ENCODE peak calls at places on chromosome 19, in five cellular contexts. K is nephron progenitor cell, R is RWPE1, Q is fibroblast of mammary gland, E is GM13976. O is an unnamed sample.
A peak's percentile ranks its signal among the peaks of the same experiment; 100 is the strongest.

GRCh38 chr19:12681074-12681987 is at the start of gene DHPS:
- DNase-seq in R (peak; percentile 96), E (peak; percentile 95), Q (peak; percentile 98), K (peak; percentile 88), O (peak; percentile 93)

GRCh38 chr19:42528354-42529247 is at the start of gene CEACAM1:
- DNase-seq in Q (no peak), E (peak; percentile 70), K (no peak), R (peak; percentile 70), O (peak; percentile 68)

GRCh38 chr19:32674153-32674958 is 624 bp downstream of the ANKRD27 start:
- DNase-seq in R (no peak), Q (no peak), E (no peak), K (peak; percentile 46), O (no peak)

GRCh38 chr19:10420444-10421239 is at the start of gene PDE4A:
- DNase-seq in Q (no peak), E (peak; percentile 69), R (no peak), K (peak; percentile 79), O (peak; percentile 58)

GRCh38 chr19:40229484-40229883 is 3.0 kb upstream of the CCNP start:
- DNase-seq in R (no peak), K (no peak), Q (peak; percentile 68), E (no peak), O (no peak)

GRCh38 chr19:19434483-19435045 is 29.1 kb downstream of the GATAD2A start:
- DNase-seq in K (no peak), E (no peak), Q (peak; percentile 80), R (no peak), O (no peak)

GRCh38 chr19:27393591-27393990 is 1819.4 kb downstream of the UQCRFS1 start:
- DNase-seq in Q (no peak), E (no peak), R (no peak), K (no peak), O (no peak)

GRCh38 chr19:47633996-47634395 is 25.1 kb downstream of the BICRA start:
- DNase-seq in K (no peak), E (no peak), R (no peak), Q (no peak), O (no peak)

GRCh38 chr19:2216361-2217225 is 19.5 kb downstream of the PLEKHJ1 start:
- DNase-seq in K (no peak), Q (no peak), R (no peak), E (no peak), O (no peak)

GRCh38 chr19:4362871-4363545 is 19.6 kb downstream of the MPND start:
- DNase-seq in Q (peak; percentile 16), R (no peak), E (peak; percentile 38), K (no peak), O (no peak)

GRCh38 chr19:10936661-10937084 is 8.1 kb downstream of the TIMM29 start:
- DNase-seq in E (peak; percentile 68), K (peak; percentile 57), R (peak; percentile 66), Q (peak; percentile 83), O (peak; percentile 68)

GRCh38 chr19:16076958-16077611 is 790 bp downstream of the TPM4 start:
- DNase-seq in E (no peak), K (peak; percentile 50), Q (no peak), R (no peak), O (no peak)

GRCh38 chr19:38221421-38221820 is 2.6 kb downstream of the DPF1 start:
- DNase-seq in R (no peak), Q (no peak), K (no peak), E (no peak), O (no peak)

GRCh38 chr19:8363803-8364771 is at the start of gene ANGPTL4:
- DNase-seq in Q (peak; percentile 81), R (peak; percentile 54), E (peak; percentile 78), K (peak; percentile 74), O (peak; percentile 62)

GRCh38 chr19:42316223-42317211 is 3.4 kb downstream of the TMEM145 start:
- DNase-seq in R (no peak), K (no peak), E (peak; percentile 82), Q (peak; percentile 35), O (peak; percentile 74)

GRCh38 chr19:13492128-13492527 is 14.2 kb downstream of the CACNA1A start:
- DNase-seq in K (no peak), Q (peak; percentile 69), R (no peak), E (no peak), O (no peak)

GRCh38 chr19:38666662-38667448 is 19.4 kb downstream of the ACTN4 start:
- DNase-seq in E (peak; percentile 76), K (no peak), Q (peak; percentile 84), R (no peak), O (peak; percentile 71)

GRCh38 chr19:45693168-45693788 is 812 bp downstream of the QPCTL start:
- DNase-seq in Q (peak; percentile 67), K (peak; percentile 88), R (peak; percentile 75), E (peak; percentile 82), O (peak; percentile 73)

GRCh38 chr19:16425993-16426392 is 45.8 kb downstream of the EPS15L1 start:
- DNase-seq in K (no peak), Q (no peak), E (no peak), R (no peak), O (no peak)

GRCh38 chr19:14542721-14543328 is 13.4 kb downstream of the TECR start:
- DNase-seq in Q (peak; percentile 65), K (no peak), E (peak; percentile 24), R (peak; percentile 81), O (no peak)

GRCh38 chr19:35592226-35592625 is 6.3 kb downstream of the PMIS2 start:
- DNase-seq in Q (peak; percentile 57), K (peak; percentile 18), E (peak; percentile 74), R (no peak), O (peak; percentile 66)

GRCh38 chr19:13965926-13966683 is 13.8 kb downstream of the DCAF15 start:
- DNase-seq in Q (no peak), E (no peak), K (no peak), R (no peak), O (no peak)

GRCh38 chr19:39792999-39793546 is 14.4 kb downstream of the LEUTX start:
- DNase-seq in Q (peak; percentile 80), R (peak; percentile 87), K (peak; percentile 84), E (peak; percentile 86), O (peak; percentile 84)

GRCh38 chr19:44891016-44891882 is at the start of gene TOMM40:
- DNase-seq in Q (no peak), E (peak; percentile 99), R (no peak), K (peak; percentile 100), O (no peak)

GRCh38 chr19:31340059-31341025 is 8.9 kb downstream of the TSHZ3 start:
- DNase-seq in K (no peak), Q (peak; percentile 94), R (no peak), E (no peak), O (no peak)

GRCh38 chr19:10517760-10518443 is 655 bp upstream of the S1PR5 start:
- DNase-seq in R (peak; percentile 70), E (peak; percentile 45), Q (no peak), K (peak; percentile 69), O (no peak)

GRCh38 chr19:38384209-38385027 is 3.4 kb downstream of the GGN start:
- DNase-seq in E (no peak), Q (no peak), R (no peak), K (no peak), O (no peak)

GRCh38 chr19:49862411-49863253 is 4.7 kb downstream of the PNKP start:
- DNase-seq in E (no peak), R (no peak), K (peak; percentile 53), Q (no peak), O (no peak)
- TF ChIP-seq CTCF in E (no peak), R (no peak), K (no peak), Q (peak; percentile 20), O (peak; percentile 6)

DNA sequence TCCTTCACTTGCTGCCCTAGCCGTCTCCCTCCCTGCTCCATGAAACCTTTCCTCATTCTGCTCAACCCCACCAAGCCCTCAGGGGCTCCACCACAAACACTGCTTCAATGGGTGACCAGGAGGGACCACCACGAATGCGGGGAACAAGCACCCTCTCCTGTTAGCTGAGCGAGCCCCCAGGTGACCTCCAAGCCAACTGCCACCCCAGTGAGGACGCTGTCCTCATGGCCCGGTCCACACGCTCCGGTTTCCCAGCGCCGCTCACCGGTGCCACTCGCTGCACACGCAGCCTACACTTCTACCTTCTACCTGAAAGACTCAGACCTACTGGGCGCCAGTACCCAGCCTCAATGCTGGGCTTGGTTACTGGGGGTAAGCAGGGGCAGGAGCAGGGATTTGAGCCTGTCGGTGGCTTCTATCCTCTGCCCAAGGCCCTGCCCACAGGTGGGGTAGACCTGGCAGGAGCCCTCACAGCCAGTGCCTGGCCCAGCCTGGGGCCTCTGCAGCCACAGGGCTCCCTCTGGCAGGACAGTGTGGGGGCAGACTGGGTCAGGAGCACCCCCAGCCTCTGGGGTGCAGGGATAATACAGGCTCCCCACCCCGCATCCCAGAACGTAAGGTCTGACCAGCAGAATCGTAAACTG is 704 bp upstream of the TMEM86B start:
- DNase-seq in R (no peak), Q (no peak), E (no peak), K (no peak), O (no peak)
- TF ChIP-seq CTCF in R (no peak), Q (no peak), E (no peak), K (no peak), O (no peak)

GRCh38 chr19:18322759-18323460 is at the start of gene LSM4:
- DNase-seq in E (peak; percentile 99), R (peak; percentile 99), K (peak; percentile 99), Q (peak; percentile 94), O (peak; percentile 99)
- TF ChIP-seq CTCF in E (peak; percentile 47), R (peak; percentile 51), K (no peak), Q (peak; percentile 10), O (peak; percentile 41)

GRCh38 chr19:52391135-52391534 is 6.5 kb upstream of the ZNF528 start:
- DNase-seq in E (no peak), Q (no peak), R (no peak), K (no peak), O (no peak)
- TF ChIP-seq CTCF in E (no peak), Q (no peak), R (no peak), K (no peak), O (no peak)